ENCODE peak calls at places on chromosomes 16 and 17, in four cellular contexts. One of them, this sample, is unnamed.
A peak's percentile ranks its signal among the peaks of the same experiment; 100 is the strongest.

GRCh38 chr16:57999366-57999970 is 1.0 kb downstream of the ZNF319 start:
- DNase-seq in tibial artery: no peak
- DNase-seq in IMR-90: peak; percentile 33
- DNase-seq in sigmoid colon: no peak
- DNase-seq in this sample: no peak

GRCh38 chr16:67150833-67151396 is at the start of gene B3GNT9:
- DNase-seq in IMR-90: peak; percentile 66
- DNase-seq in tibial artery: peak; percentile 76
- DNase-seq in sigmoid colon: peak; percentile 91
- DNase-seq in this sample: peak; percentile 65

GRCh38 chr16:57529324-57530103 is 6.9 kb downstream of the CCDC102A start:
- DNase-seq in IMR-90: no peak
- DNase-seq in tibial artery: peak; percentile 14
- DNase-seq in sigmoid colon: peak; percentile 50
- DNase-seq in this sample: no peak

GRCh38 chr17:70271672-70272071 is 102.3 kb downstream of the KCNJ2 start:
- DNase-seq in sigmoid colon: no peak
- DNase-seq in IMR-90: no peak
- DNase-seq in tibial artery: no peak
- DNase-seq in this sample: no peak

GRCh38 chr17:47879028-47879585 is 16.9 kb upstream of the SP2 start:
- DNase-seq in sigmoid colon: no peak
- DNase-seq in IMR-90: peak; percentile 78
- DNase-seq in tibial artery: no peak
- DNase-seq in this sample: peak; percentile 53

GRCh38 chr16:29321585-29321984 is 84.9 kb downstream of the NPIPB11 start:
- DNase-seq in sigmoid colon: no peak
- DNase-seq in tibial artery: no peak
- DNase-seq in IMR-90: no peak
- DNase-seq in this sample: no peak

GRCh38 chr16:80100186-80100585 is 440.6 kb upstream of the DYNLRB2 start:
- DNase-seq in sigmoid colon: no peak
- DNase-seq in tibial artery: no peak
- DNase-seq in IMR-90: no peak
- DNase-seq in this sample: no peak

GRCh38 chr17:45410144-45411091 is 22.3 kb downstream of the ARHGAP27 start:
- DNase-seq in IMR-90: no peak
- DNase-seq in sigmoid colon: no peak
- DNase-seq in tibial artery: peak; percentile 53
- DNase-seq in this sample: no peak

GRCh38 chr17:42266918-42267766 is 9.0 kb downstream of the STAT5B start:
- DNase-seq in sigmoid colon: peak; percentile 52
- DNase-seq in tibial artery: no peak
- DNase-seq in IMR-90: peak; percentile 99
- DNase-seq in this sample: peak; percentile 96

GRCh38 chr17:6523330-6523729 is 33.0 kb downstream of the PITPNM3 start:
- DNase-seq in tibial artery: no peak
- DNase-seq in sigmoid colon: peak; percentile 49
- DNase-seq in IMR-90: peak; percentile 26
- DNase-seq in this sample: no peak

GRCh38 chr16:55021595-55022475 is 91.2 kb downstream of the IRX5 start:
- DNase-seq in IMR-90: no peak
- DNase-seq in sigmoid colon: no peak
- DNase-seq in tibial artery: no peak
- DNase-seq in this sample: peak; percentile 7

GRCh38 chr17:14308636-14308964 is 7.7 kb downstream of the HS3ST3B1 start:
- DNase-seq in sigmoid colon: no peak
- DNase-seq in tibial artery: no peak
- DNase-seq in IMR-90: no peak
- DNase-seq in this sample: no peak

GRCh38 chr16:25011891-25012499 is 3.2 kb downstream of the ARHGAP17 start:
- DNase-seq in IMR-90: peak; percentile 51
- DNase-seq in sigmoid colon: no peak
- DNase-seq in tibial artery: no peak
- DNase-seq in this sample: no peak

GRCh38 chr17:58991718-58992331 is 114.9 kb downstream of the TRIM37 start:
- DNase-seq in IMR-90: peak; percentile 63
- DNase-seq in sigmoid colon: no peak
- DNase-seq in tibial artery: no peak
- DNase-seq in this sample: peak; percentile 79

GRCh38 chr17:67637901-67638641 is 79.7 kb upstream of the NOL11 start:
- DNase-seq in IMR-90: no peak
- DNase-seq in tibial artery: no peak
- DNase-seq in sigmoid colon: no peak
- DNase-seq in this sample: no peak

GRCh38 chr17:83182620-83183063 is 103.2 kb downstream of the METRNL start:
- DNase-seq in tibial artery: peak; percentile 86
- DNase-seq in sigmoid colon: peak; percentile 74
- DNase-seq in IMR-90: no peak
- DNase-seq in this sample: no peak

GRCh38 chr17:39636927-39637736 is at the start of gene STARD3:
- DNase-seq in sigmoid colon: peak; percentile 96
- DNase-seq in IMR-90: peak; percentile 82
- DNase-seq in tibial artery: peak; percentile 88
- DNase-seq in this sample: peak; percentile 72

GRCh38 chr16:19304670-19305240 is 19.2 kb downstream of the CLEC19A start:
- DNase-seq in IMR-90: no peak
- DNase-seq in tibial artery: no peak
- DNase-seq in sigmoid colon: no peak
- DNase-seq in this sample: no peak

GRCh38 chr16:68227183-68227793 is 8.6 kb downstream of the ESRP2 start:
- DNase-seq in IMR-90: no peak
- DNase-seq in tibial artery: no peak
- DNase-seq in sigmoid colon: peak; percentile 36
- DNase-seq in this sample: no peak

GRCh38 chr16:68826652-68827051 is 16.7 kb upstream of the TANGO6 start:
- DNase-seq in IMR-90: no peak
- DNase-seq in sigmoid colon: no peak
- DNase-seq in tibial artery: no peak
- DNase-seq in this sample: no peak

GRCh38 chr16:15780805-15781204 is 76.0 kb downstream of the MYH11 start:
- DNase-seq in IMR-90: no peak
- DNase-seq in sigmoid colon: no peak
- DNase-seq in tibial artery: no peak
- DNase-seq in this sample: no peak

GRCh38 chr16:13994239-13995106 is 74.5 kb downstream of the ERCC4 start:
- DNase-seq in IMR-90: peak; percentile 2
- DNase-seq in tibial artery: no peak
- DNase-seq in sigmoid colon: no peak
- DNase-seq in this sample: no peak

GRCh38 chr16:67396159-67396774 is 3.0 kb upstream of the TPPP3 start:
- DNase-seq in tibial artery: peak; percentile 73
- DNase-seq in IMR-90: peak; percentile 78
- DNase-seq in sigmoid colon: peak; percentile 89
- DNase-seq in this sample: peak; percentile 94

GRCh38 chr17:28030386-28030785 is 12.1 kb upstream of the NLK start:
- DNase-seq in IMR-90: no peak
- DNase-seq in tibial artery: no peak
- DNase-seq in sigmoid colon: no peak
- DNase-seq in this sample: no peak

GRCh38 chr17:82146663-82147654 is 48.9 kb upstream of the FASN start:
- DNase-seq in tibial artery: no peak
- DNase-seq in sigmoid colon: no peak
- DNase-seq in IMR-90: no peak
- DNase-seq in this sample: no peak

GRCh38 chr17:1019451-1019850 is 22.5 kb downstream of the TIMM22 start:
- DNase-seq in IMR-90: no peak
- DNase-seq in sigmoid colon: no peak
- DNase-seq in tibial artery: peak; percentile 56
- DNase-seq in this sample: no peak

GRCh38 chr17:15488557-15488956 is 21.1 kb upstream of the CDRT4 start:
- DNase-seq in sigmoid colon: no peak
- DNase-seq in tibial artery: no peak
- DNase-seq in IMR-90: no peak
- DNase-seq in this sample: no peak

GRCh38 chr17:49472527-49472926 is 22.6 kb upstream of the NGFR start:
- DNase-seq in IMR-90: no peak
- DNase-seq in tibial artery: no peak
- DNase-seq in sigmoid colon: no peak
- DNase-seq in this sample: no peak

GRCh38 chr16:47613251-47613650 is 152.1 kb downstream of the PHKB start:
- DNase-seq in sigmoid colon: no peak
- DNase-seq in tibial artery: no peak
- DNase-seq in IMR-90: no peak
- DNase-seq in this sample: no peak

GRCh38 chr16:15701975-15702970 is 52.2 kb downstream of the NDE1 start:
- DNase-seq in sigmoid colon: no peak
- DNase-seq in tibial artery: no peak
- DNase-seq in IMR-90: peak; percentile 82
- DNase-seq in this sample: peak; percentile 50

GRCh38 chr17:2053380-2054261 is 1.3 kb upstream of the HIC1 start:
- DNase-seq in IMR-90: peak; percentile 67
- DNase-seq in sigmoid colon: peak; percentile 93
- DNase-seq in tibial artery: peak; percentile 73
- DNase-seq in this sample: peak; percentile 71

GRCh38 chr17:75323043-75323591 is 33.9 kb upstream of the SLC25A19 start:
- DNase-seq in sigmoid colon: peak; percentile 92
- DNase-seq in IMR-90: peak; percentile 86
- DNase-seq in tibial artery: peak; percentile 91
- DNase-seq in this sample: peak; percentile 84

GRCh38 chr17:40445769-40446468 is 2.7 kb downstream of the IGFBP4 start:
- DNase-seq in sigmoid colon: no peak
- DNase-seq in tibial artery: no peak
- DNase-seq in IMR-90: peak; percentile 27
- DNase-seq in this sample: no peak

GRCh38 chr16:4323845-4324478 is 8.1 kb downstream of the GLIS2 start:
- DNase-seq in tibial artery: peak; percentile 68
- DNase-seq in IMR-90: peak; percentile 42
- DNase-seq in sigmoid colon: peak; percentile 89
- DNase-seq in this sample: no peak

GRCh38 chr16:83350466-83350865 is 457.3 kb upstream of the HSBP1 start:
- DNase-seq in sigmoid colon: no peak
- DNase-seq in tibial artery: no peak
- DNase-seq in IMR-90: no peak
- DNase-seq in this sample: no peak

GRCh38 chr16:14456793-14457481 is 173.1 kb downstream of the PARN start:
- DNase-seq in tibial artery: no peak
- DNase-seq in IMR-90: peak; percentile 29
- DNase-seq in sigmoid colon: no peak
- DNase-seq in this sample: no peak

GRCh38 chr16:50151744-50152143 is 1.4 kb upstream of the TENT4B start:
- DNase-seq in tibial artery: no peak
- DNase-seq in sigmoid colon: no peak
- DNase-seq in IMR-90: no peak
- DNase-seq in this sample: no peak

GRCh38 chr17:10775740-10776333 is 28.1 kb downstream of the TMEM238L start:
- DNase-seq in sigmoid colon: no peak
- DNase-seq in tibial artery: no peak
- DNase-seq in IMR-90: no peak
- DNase-seq in this sample: no peak

GRCh38 chr16:54286330-54287017 is at the start of gene IRX3:
- DNase-seq in IMR-90: peak; percentile 4
- DNase-seq in sigmoid colon: no peak
- DNase-seq in tibial artery: peak; percentile 87
- DNase-seq in this sample: peak; percentile 79

GRCh38 chr16:85473909-85474640 is 139.0 kb upstream of the GSE1 start:
- DNase-seq in IMR-90: no peak
- DNase-seq in sigmoid colon: peak; percentile 63
- DNase-seq in tibial artery: no peak
- DNase-seq in this sample: no peak
- TF ChIP-seq CTCF in IMR-90: no peak
- TF ChIP-seq CTCF in sigmoid colon: no peak
- TF ChIP-seq CTCF in tibial artery: no peak
- TF ChIP-seq CTCF in this sample: no peak

GRCh38 chr17:22703786-22704441 is 1011.6 kb downstream of the KCNJ18 start:
- DNase-seq in sigmoid colon: peak; percentile 59
- DNase-seq in tibial artery: no peak
- DNase-seq in IMR-90: no peak
- DNase-seq in this sample: no peak

GRCh38 chr17:22707626-22708025 is 1015.3 kb downstream of the KCNJ18 start:
- DNase-seq in IMR-90: no peak
- DNase-seq in tibial artery: no peak
- DNase-seq in sigmoid colon: no peak
- DNase-seq in this sample: no peak

GRCh38 chr17:22704674-22705073 is 1012.4 kb downstream of the KCNJ18 start:
- DNase-seq in tibial artery: no peak
- DNase-seq in sigmoid colon: no peak
- DNase-seq in IMR-90: no peak
- DNase-seq in this sample: no peak

GRCh38 chr17:22703204-22703603 is 1010.9 kb downstream of the KCNJ18 start:
- DNase-seq in sigmoid colon: peak; percentile 58
- DNase-seq in IMR-90: no peak
- DNase-seq in tibial artery: no peak
- DNase-seq in this sample: no peak
- TF ChIP-seq CTCF in sigmoid colon: no peak
- TF ChIP-seq CTCF in IMR-90: no peak
- TF ChIP-seq CTCF in tibial artery: no peak
- TF ChIP-seq CTCF in this sample: no peak

DNA sequence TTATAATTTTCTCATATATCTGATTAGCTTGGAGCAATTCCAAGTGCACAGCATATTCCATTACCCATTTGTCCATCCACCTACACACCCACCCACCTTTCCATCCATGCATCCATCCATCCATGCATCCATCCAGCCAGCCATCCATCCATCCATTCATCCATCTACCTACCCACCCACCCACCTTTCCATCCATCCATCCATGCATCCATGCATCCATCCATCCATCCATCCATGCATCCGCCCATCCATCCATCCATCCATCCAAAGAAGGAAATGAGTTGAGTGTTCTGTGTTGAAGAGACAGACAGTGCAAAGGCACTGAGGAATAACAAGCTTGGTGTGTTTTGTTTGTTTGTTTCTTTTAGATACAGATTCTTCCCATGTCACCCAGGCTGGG is 78.7 kb upstream of the FAM20A start:
- DNase-seq in tibial artery: no peak
- DNase-seq in sigmoid colon: no peak
- DNase-seq in IMR-90: no peak
- DNase-seq in this sample: no peak
- TF ChIP-seq CTCF in tibial artery: no peak
- TF ChIP-seq CTCF in sigmoid colon: no peak
- TF ChIP-seq CTCF in IMR-90: no peak
- TF ChIP-seq CTCF in this sample: no peak

GRCh38 chr17:7887038-7887481 is 1.5 kb upstream of the CHD3 start:
- DNase-seq in tibial artery: no peak
- DNase-seq in sigmoid colon: no peak
- DNase-seq in IMR-90: no peak
- DNase-seq in this sample: no peak
- TF ChIP-seq CTCF in tibial artery: no peak
- TF ChIP-seq CTCF in sigmoid colon: no peak
- TF ChIP-seq CTCF in IMR-90: no peak
- TF ChIP-seq CTCF in this sample: no peak

GRCh38 chr16:71499775-71500364 is 10.7 kb upstream of the ZNF19 start:
- DNase-seq in sigmoid colon: no peak
- DNase-seq in tibial artery: no peak
- DNase-seq in IMR-90: peak; percentile 66
- DNase-seq in this sample: peak; percentile 52
- TF ChIP-seq CTCF in sigmoid colon: peak; percentile 59
- TF ChIP-seq CTCF in tibial artery: peak; percentile 64
- TF ChIP-seq CTCF in IMR-90: peak; percentile 82
- TF ChIP-seq CTCF in this sample: peak; percentile 86